ENCODE peak calls at places on chromosome 20, in five cellular contexts. One of them, this sample, is unnamed.
A peak's percentile ranks its signal among the peaks of the same experiment; 100 is the strongest.

GRCh38 chr20:7147220-7147601 is 379.7 kb downstream of the BMP2 start:
- ATAC-seq in upper lobe of left lung: no peak
- ATAC-seq in K562: no peak
- ATAC-seq in GM12878: no peak
- ATAC-seq in HepG2: peak; percentile 99
- ATAC-seq in this sample: peak; percentile 39

GRCh38 chr20:22389836-22390542 is 194.4 kb downstream of the FOXA2 start:
- ATAC-seq in upper lobe of left lung: peak; percentile 35
- ATAC-seq in K562: peak; percentile 73
- ATAC-seq in GM12878: no peak
- ATAC-seq in HepG2: peak; percentile 56
- ATAC-seq in this sample: no peak

GRCh38 chr20:53804920-53805894 is 211.6 kb upstream of the ZNF217 start:
- ATAC-seq in upper lobe of left lung: no peak
- ATAC-seq in K562: no peak
- ATAC-seq in GM12878: no peak
- ATAC-seq in HepG2: peak; percentile 11
- ATAC-seq in this sample: no peak

GRCh38 chr20:2316847-2317495 is 21.2 kb downstream of the TGM3 start:
- ATAC-seq in upper lobe of left lung: no peak
- ATAC-seq in K562: no peak
- ATAC-seq in GM12878: no peak
- ATAC-seq in HepG2: no peak
- ATAC-seq in this sample: no peak

GRCh38 chr20:44231193-44231592 is 15.9 kb upstream of the GDAP1L1 start:
- ATAC-seq in upper lobe of left lung: no peak
- ATAC-seq in K562: no peak
- ATAC-seq in GM12878: no peak
- ATAC-seq in HepG2: peak; percentile 28
- ATAC-seq in this sample: no peak

GRCh38 chr20:58693226-58694006 is 816 bp downstream of the NPEPL1 start:
- ATAC-seq in upper lobe of left lung: no peak
- ATAC-seq in K562: no peak
- ATAC-seq in GM12878: peak; percentile 3
- ATAC-seq in HepG2: no peak
- ATAC-seq in this sample: no peak

GRCh38 chr20:8271727-8272126 is 139.7 kb downstream of the PLCB1 start:
- ATAC-seq in upper lobe of left lung: no peak
- ATAC-seq in K562: no peak
- ATAC-seq in GM12878: no peak
- ATAC-seq in HepG2: no peak
- ATAC-seq in this sample: no peak

GRCh38 chr20:3101737-3102574 is 17.4 kb upstream of the AVP start:
- ATAC-seq in upper lobe of left lung: no peak
- ATAC-seq in K562: no peak
- ATAC-seq in GM12878: peak; percentile 88
- ATAC-seq in HepG2: no peak
- ATAC-seq in this sample: no peak

GRCh38 chr20:59222239-59222981 is 58.8 kb downstream of the ZNF831 start:
- ATAC-seq in upper lobe of left lung: peak; percentile 97
- ATAC-seq in K562: peak; percentile 100
- ATAC-seq in GM12878: peak; percentile 100
- ATAC-seq in HepG2: peak; percentile 98
- ATAC-seq in this sample: peak; percentile 85

GRCh38 chr20:4171538-4172116 is 156.3 kb upstream of the RNF24 start:
- ATAC-seq in upper lobe of left lung: no peak
- ATAC-seq in K562: no peak
- ATAC-seq in GM12878: no peak
- ATAC-seq in HepG2: peak; percentile 72
- ATAC-seq in this sample: no peak

GRCh38 chr20:37856932-37857660 is 45.8 kb upstream of the VSTM2L start:
- ATAC-seq in upper lobe of left lung: no peak
- ATAC-seq in K562: no peak
- ATAC-seq in GM12878: no peak
- ATAC-seq in HepG2: no peak
- ATAC-seq in this sample: no peak

GRCh38 chr20:53751394-53752368 is 158.0 kb upstream of the ZNF217 start:
- ATAC-seq in upper lobe of left lung: peak; percentile 50
- ATAC-seq in K562: peak; percentile 39
- ATAC-seq in GM12878: peak; percentile 83
- ATAC-seq in HepG2: no peak
- ATAC-seq in this sample: no peak

GRCh38 chr20:63640086-63640485 is 13.1 kb downstream of the STMN3 start:
- ATAC-seq in upper lobe of left lung: no peak
- ATAC-seq in K562: no peak
- ATAC-seq in GM12878: no peak
- ATAC-seq in HepG2: no peak
- ATAC-seq in this sample: no peak

GRCh38 chr20:63643499-63643898 is 9.7 kb downstream of the STMN3 start:
- ATAC-seq in upper lobe of left lung: no peak
- ATAC-seq in K562: no peak
- ATAC-seq in GM12878: no peak
- ATAC-seq in HepG2: no peak
- ATAC-seq in this sample: no peak

GRCh38 chr20:63641146-63641791 is 12.0 kb downstream of the STMN3 start:
- ATAC-seq in upper lobe of left lung: peak; percentile 66
- ATAC-seq in K562: peak; percentile 30
- ATAC-seq in GM12878: peak; percentile 65
- ATAC-seq in HepG2: peak; percentile 42
- ATAC-seq in this sample: peak; percentile 61

GRCh38 chr20:63642518-63643247 is 10.5 kb downstream of the STMN3 start:
- ATAC-seq in upper lobe of left lung: no peak
- ATAC-seq in K562: no peak
- ATAC-seq in GM12878: no peak
- ATAC-seq in HepG2: peak; percentile 1
- ATAC-seq in this sample: peak; percentile 5

DNA sequence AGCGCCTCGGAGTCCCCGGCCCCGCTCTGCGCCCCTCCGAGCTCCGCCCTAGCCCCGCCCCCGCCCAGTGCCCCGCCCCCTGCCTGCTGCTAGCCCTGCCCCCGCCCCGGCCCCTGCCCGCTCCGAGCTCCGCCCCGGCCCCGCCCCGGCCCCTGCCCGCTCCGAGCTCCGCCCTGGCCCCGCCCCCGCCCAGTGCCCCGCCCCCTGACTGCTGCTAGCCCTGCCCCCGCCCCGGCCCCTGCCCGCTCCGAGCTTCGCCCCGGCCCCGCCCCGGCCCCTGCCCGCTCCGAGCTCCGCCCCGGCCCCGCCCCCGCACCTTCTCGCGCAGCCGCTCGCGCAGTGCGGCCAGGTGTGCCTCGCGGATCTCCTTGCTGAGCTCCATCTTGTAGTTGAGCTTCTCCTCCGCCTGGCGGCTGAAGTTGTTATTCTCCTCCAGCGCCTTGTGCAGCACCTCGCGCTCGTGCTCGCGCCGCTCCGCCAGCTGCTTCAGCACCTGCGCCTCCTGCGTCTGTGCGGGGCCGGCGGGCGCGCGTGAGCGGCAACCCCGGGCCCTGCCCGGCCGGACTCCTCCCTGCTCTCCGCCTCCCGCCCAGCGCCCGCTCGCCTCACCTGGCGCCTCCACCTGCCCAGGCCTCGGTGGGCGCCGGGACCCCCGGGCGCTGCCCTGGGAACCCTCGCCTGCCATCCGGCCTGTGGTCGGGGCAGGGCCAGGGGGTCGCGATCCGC is 11.3 kb downstream of the STMN3 start:
- ATAC-seq in upper lobe of left lung: peak; percentile 95
- ATAC-seq in K562: peak; percentile 94
- ATAC-seq in GM12878: peak; percentile 78
- ATAC-seq in HepG2: peak; percentile 77
- ATAC-seq in this sample: peak; percentile 82
- TF ChIP-seq EP300 in upper lobe of left lung: no peak
- TF ChIP-seq EP300 in K562: no peak
- TF ChIP-seq EP300 in GM12878: no peak
- TF ChIP-seq EP300 in HepG2: no peak
- TF ChIP-seq EP300 in this sample: no peak

DNA sequence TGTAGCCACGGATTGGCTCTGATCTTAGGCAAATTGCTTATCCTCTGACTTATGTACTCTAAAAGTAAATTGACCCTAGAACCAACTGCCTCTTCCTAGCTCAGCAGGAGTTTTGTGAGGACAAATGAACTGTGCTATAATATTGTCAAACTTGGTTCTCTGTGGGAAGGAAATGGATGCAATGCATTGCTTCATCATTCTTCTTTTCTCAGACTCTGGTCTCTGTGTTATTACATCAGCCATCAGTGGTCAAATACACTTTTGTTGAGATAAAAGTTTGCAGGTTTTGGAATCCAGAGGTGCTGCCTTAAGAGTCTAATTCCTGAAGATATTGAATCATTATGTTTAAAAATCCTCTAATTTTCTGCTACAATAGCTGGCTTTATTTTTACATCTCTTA is 64.9 kb downstream of the SLC24A3 start:
- ATAC-seq in upper lobe of left lung: no peak
- ATAC-seq in K562: no peak
- ATAC-seq in GM12878: no peak
- ATAC-seq in HepG2: no peak
- ATAC-seq in this sample: no peak
- TF ChIP-seq CTCF in upper lobe of left lung: no peak
- TF ChIP-seq CTCF in K562: no peak
- TF ChIP-seq CTCF in GM12878: no peak
- TF ChIP-seq CTCF in HepG2: no peak
- TF ChIP-seq CTCF in this sample: no peak

GRCh38 chr20:14707026-14707680 is 369.7 kb upstream of the FLRT3 start:
- ATAC-seq in upper lobe of left lung: no peak
- ATAC-seq in K562: no peak
- ATAC-seq in GM12878: no peak
- ATAC-seq in HepG2: no peak
- ATAC-seq in this sample: no peak

GRCh38 chr20:14707865-14708574 is 370.6 kb upstream of the FLRT3 start:
- ATAC-seq in upper lobe of left lung: no peak
- ATAC-seq in K562: no peak
- ATAC-seq in GM12878: peak; percentile 68
- ATAC-seq in HepG2: no peak
- ATAC-seq in this sample: no peak

GRCh38 chr20:14710941-14711340 is 373.5 kb upstream of the FLRT3 start:
- ATAC-seq in upper lobe of left lung: no peak
- ATAC-seq in K562: no peak
- ATAC-seq in GM12878: no peak
- ATAC-seq in HepG2: no peak
- ATAC-seq in this sample: no peak

GRCh38 chr20:14709439-14709838 is 372.0 kb upstream of the FLRT3 start:
- ATAC-seq in upper lobe of left lung: no peak
- ATAC-seq in K562: no peak
- ATAC-seq in GM12878: no peak
- ATAC-seq in HepG2: no peak
- ATAC-seq in this sample: no peak

DNA sequence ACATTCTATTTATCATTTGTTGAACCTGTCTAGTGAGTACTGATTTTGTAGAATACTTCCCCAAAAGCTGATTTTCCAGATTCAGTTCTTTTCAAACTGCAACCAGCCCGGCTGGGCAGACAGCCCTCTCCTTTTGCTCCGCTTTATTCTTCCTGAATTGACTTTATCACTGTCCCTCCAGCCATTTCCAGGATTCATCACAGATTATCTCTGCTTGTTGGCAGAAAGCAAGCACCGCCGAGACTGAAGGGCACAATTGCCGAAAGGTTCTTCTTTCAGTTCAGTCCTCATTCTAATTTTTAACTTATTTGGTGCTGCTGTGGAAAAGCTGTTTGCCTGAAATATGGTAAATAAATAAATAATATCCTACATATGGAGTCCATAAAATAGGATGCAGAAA is 369.1 kb upstream of the FLRT3 start:
- ATAC-seq in upper lobe of left lung: no peak
- ATAC-seq in K562: no peak
- ATAC-seq in GM12878: no peak
- ATAC-seq in HepG2: no peak
- ATAC-seq in this sample: no peak
- H3K36me3 ChIP-seq in upper lobe of left lung: no peaks in the 10 kb centered on the region
- H3K36me3 ChIP-seq in K562: no peaks in the 10 kb centered on the region
- H3K36me3 ChIP-seq in GM12878: no peaks in the 10 kb centered on the region
- H3K36me3 ChIP-seq in HepG2: no peaks in the 10 kb centered on the region
- H3K36me3 ChIP-seq in this sample: no peaks in the 10 kb centered on the region

GRCh38 chr20:49790077-49790798 is 22.4 kb upstream of the SLC9A8 start:
- ATAC-seq in upper lobe of left lung: no peak
- ATAC-seq in K562: peak; percentile 82
- ATAC-seq in GM12878: no peak
- ATAC-seq in HepG2: peak; percentile 60
- ATAC-seq in this sample: peak; percentile 25
- TF ChIP-seq EP300 in upper lobe of left lung: peak; percentile 98
- TF ChIP-seq EP300 in K562: peak; percentile 96
- TF ChIP-seq EP300 in GM12878: no peak
- TF ChIP-seq EP300 in HepG2: no peak
- TF ChIP-seq EP300 in this sample: no peak

This sample was measured in gastroesophageal sphincter.